ENCODE peak calls at places on chromosomes 16 and 17, in six cellular contexts. One of them, this sample, is unnamed.

GRCh38 chr17:57210224-57210553 is 46.1 kb upstream of the MSI2 start:
- DNase-seq in kidney glomerular epithelial cell: peak
- DNase-seq in kidney: no peak
- DNase-seq in AG04450: no peak
- DNase-seq in SHP77: no peak
- DNase-seq in activated T-helper 2 cell treated with anti-CD3 and anti-CD28 coated beads, Interferon-gamma antibody, Interleukin-2, Interleukin-4, amounts not matched to agents 10 μg/mL and 5 μg/mL and 100 μg/mL, durations not matched to agents 14 hours and 24 hours and 36 hours: no peak
- DNase-seq in this sample: no peak

GRCh38 chr16:47887496-47887895 is 268.3 kb downstream of the ABCC12 start:
- DNase-seq in SHP77: no peak
- DNase-seq in AG04450: no peak
- DNase-seq in kidney glomerular epithelial cell: peak
- DNase-seq in activated T-helper 2 cell treated with anti-CD3 and anti-CD28 coated beads, Interferon-gamma antibody, Interleukin-2, Interleukin-4, amounts not matched to agents 10 μg/mL and 5 μg/mL and 100 μg/mL, durations not matched to agents 14 hours and 24 hours and 36 hours: no peak
- DNase-seq in kidney: no peak
- DNase-seq in this sample: no peak

GRCh38 chr17:17783825-17784598 is 52.8 kb downstream of the SREBF1 start:
- DNase-seq in activated T-helper 2 cell treated with anti-CD3 and anti-CD28 coated beads, Interferon-gamma antibody, Interleukin-2, Interleukin-4, amounts not matched to agents 10 μg/mL and 5 μg/mL and 100 μg/mL, durations not matched to agents 14 hours and 24 hours and 36 hours: no peak
- DNase-seq in kidney glomerular epithelial cell: peak
- DNase-seq in SHP77: peak
- DNase-seq in AG04450: no peak
- DNase-seq in kidney: peak
- DNase-seq in this sample: no peak

GRCh38 chr17:83080641-83081560 is 1.5 kb downstream of the METRNL start:
- DNase-seq in SHP77: no peak
- DNase-seq in kidney: no peak
- DNase-seq in AG04450: no peak
- DNase-seq in kidney glomerular epithelial cell: peak
- DNase-seq in activated T-helper 2 cell treated with anti-CD3 and anti-CD28 coated beads, Interferon-gamma antibody, Interleukin-2, Interleukin-4, amounts not matched to agents 10 μg/mL and 5 μg/mL and 100 μg/mL, durations not matched to agents 14 hours and 24 hours and 36 hours: peak
- DNase-seq in this sample: no peak

GRCh38 chr17:78046923-78047322 is 81.6 kb downstream of the TMC6 start:
- DNase-seq in kidney: no peak
- DNase-seq in kidney glomerular epithelial cell: no peak
- DNase-seq in AG04450: no peak
- DNase-seq in activated T-helper 2 cell treated with anti-CD3 and anti-CD28 coated beads, Interferon-gamma antibody, Interleukin-2, Interleukin-4, amounts not matched to agents 10 μg/mL and 5 μg/mL and 100 μg/mL, durations not matched to agents 14 hours and 24 hours and 36 hours: no peak
- DNase-seq in SHP77: no peak
- DNase-seq in this sample: no peak

GRCh38 chr16:716250-716607 is 1.3 kb downstream of the METRN start:
- DNase-seq in SHP77: no peak
- DNase-seq in kidney glomerular epithelial cell: no peak
- DNase-seq in AG04450: no peak
- DNase-seq in activated T-helper 2 cell treated with anti-CD3 and anti-CD28 coated beads, Interferon-gamma antibody, Interleukin-2, Interleukin-4, amounts not matched to agents 10 μg/mL and 5 μg/mL and 100 μg/mL, durations not matched to agents 14 hours and 24 hours and 36 hours: no peak
- DNase-seq in kidney: no peak
- DNase-seq in this sample: no peak

GRCh38 chr16:31382485-31383161 is 10.5 kb upstream of the ITGAD start:
- DNase-seq in activated T-helper 2 cell treated with anti-CD3 and anti-CD28 coated beads, Interferon-gamma antibody, Interleukin-2, Interleukin-4, amounts not matched to agents 10 μg/mL and 5 μg/mL and 100 μg/mL, durations not matched to agents 14 hours and 24 hours and 36 hours: peak
- DNase-seq in AG04450: no peak
- DNase-seq in SHP77: peak
- DNase-seq in kidney glomerular epithelial cell: peak
- DNase-seq in kidney: no peak
- DNase-seq in this sample: peak

GRCh38 chr17:74962622-74963394 is 9.8 kb downstream of the HID1 start:
- DNase-seq in SHP77: no peak
- DNase-seq in kidney glomerular epithelial cell: no peak
- DNase-seq in kidney: no peak
- DNase-seq in AG04450: no peak
- DNase-seq in activated T-helper 2 cell treated with anti-CD3 and anti-CD28 coated beads, Interferon-gamma antibody, Interleukin-2, Interleukin-4, amounts not matched to agents 10 μg/mL and 5 μg/mL and 100 μg/mL, durations not matched to agents 14 hours and 24 hours and 36 hours: no peak
- DNase-seq in this sample: no peak

GRCh38 chr17:46782250-46782953 is 36.1 kb downstream of the WNT3 start:
- DNase-seq in activated T-helper 2 cell treated with anti-CD3 and anti-CD28 coated beads, Interferon-gamma antibody, Interleukin-2, Interleukin-4, amounts not matched to agents 10 μg/mL and 5 μg/mL and 100 μg/mL, durations not matched to agents 14 hours and 24 hours and 36 hours: no peak
- DNase-seq in AG04450: no peak
- DNase-seq in kidney glomerular epithelial cell: no peak
- DNase-seq in kidney: no peak
- DNase-seq in SHP77: peak
- DNase-seq in this sample: no peak

GRCh38 chr16:68416057-68417046 is 32.0 kb downstream of the SMPD3 start:
- DNase-seq in kidney glomerular epithelial cell: no peak
- DNase-seq in kidney: no peak
- DNase-seq in SHP77: no peak
- DNase-seq in AG04450: no peak
- DNase-seq in activated T-helper 2 cell treated with anti-CD3 and anti-CD28 coated beads, Interferon-gamma antibody, Interleukin-2, Interleukin-4, amounts not matched to agents 10 μg/mL and 5 μg/mL and 100 μg/mL, durations not matched to agents 14 hours and 24 hours and 36 hours: no peak
- DNase-seq in this sample: no peak

GRCh38 chr16:83603981-83604570 is 203.7 kb upstream of the HSBP1 start:
- DNase-seq in kidney: no peak
- DNase-seq in AG04450: no peak
- DNase-seq in activated T-helper 2 cell treated with anti-CD3 and anti-CD28 coated beads, Interferon-gamma antibody, Interleukin-2, Interleukin-4, amounts not matched to agents 10 μg/mL and 5 μg/mL and 100 μg/mL, durations not matched to agents 14 hours and 24 hours and 36 hours: no peak
- DNase-seq in kidney glomerular epithelial cell: no peak
- DNase-seq in SHP77: no peak
- DNase-seq in this sample: no peak

GRCh38 chr17:31008374-31009035 is 37.7 kb downstream of the RNF135 start:
- DNase-seq in kidney glomerular epithelial cell: peak
- DNase-seq in activated T-helper 2 cell treated with anti-CD3 and anti-CD28 coated beads, Interferon-gamma antibody, Interleukin-2, Interleukin-4, amounts not matched to agents 10 μg/mL and 5 μg/mL and 100 μg/mL, durations not matched to agents 14 hours and 24 hours and 36 hours: peak
- DNase-seq in kidney: peak
- DNase-seq in AG04450: no peak
- DNase-seq in SHP77: no peak
- DNase-seq in this sample: no peak

GRCh38 chr16:84215531-84215930 is 24.3 kb downstream of the KCNG4 start:
- DNase-seq in kidney: no peak
- DNase-seq in AG04450: no peak
- DNase-seq in kidney glomerular epithelial cell: no peak
- DNase-seq in SHP77: no peak
- DNase-seq in activated T-helper 2 cell treated with anti-CD3 and anti-CD28 coated beads, Interferon-gamma antibody, Interleukin-2, Interleukin-4, amounts not matched to agents 10 μg/mL and 5 μg/mL and 100 μg/mL, durations not matched to agents 14 hours and 24 hours and 36 hours: no peak
- DNase-seq in this sample: no peak

GRCh38 chr16:70805787-70806186 is 4.8 kb upstream of the VAC14 start:
- DNase-seq in activated T-helper 2 cell treated with anti-CD3 and anti-CD28 coated beads, Interferon-gamma antibody, Interleukin-2, Interleukin-4, amounts not matched to agents 10 μg/mL and 5 μg/mL and 100 μg/mL, durations not matched to agents 14 hours and 24 hours and 36 hours: no peak
- DNase-seq in kidney: no peak
- DNase-seq in SHP77: no peak
- DNase-seq in AG04450: peak
- DNase-seq in kidney glomerular epithelial cell: no peak
- DNase-seq in this sample: no peak

GRCh38 chr16:19664166-19664565 is 53.9 kb downstream of the KNOP1 start:
- DNase-seq in kidney: no peak
- DNase-seq in SHP77: no peak
- DNase-seq in AG04450: no peak
- DNase-seq in activated T-helper 2 cell treated with anti-CD3 and anti-CD28 coated beads, Interferon-gamma antibody, Interleukin-2, Interleukin-4, amounts not matched to agents 10 μg/mL and 5 μg/mL and 100 μg/mL, durations not matched to agents 14 hours and 24 hours and 36 hours: no peak
- DNase-seq in kidney glomerular epithelial cell: no peak
- DNase-seq in this sample: no peak

GRCh38 chr16:10964039-10964890 is 19.9 kb downstream of the CLEC16A start:
- DNase-seq in AG04450: peak
- DNase-seq in SHP77: peak
- DNase-seq in kidney: peak
- DNase-seq in kidney glomerular epithelial cell: peak
- DNase-seq in activated T-helper 2 cell treated with anti-CD3 and anti-CD28 coated beads, Interferon-gamma antibody, Interleukin-2, Interleukin-4, amounts not matched to agents 10 μg/mL and 5 μg/mL and 100 μg/mL, durations not matched to agents 14 hours and 24 hours and 36 hours: peak
- DNase-seq in this sample: no peak

GRCh38 chr16:52318259-52319008 is 228.5 kb downstream of the TOX3 start:
- DNase-seq in activated T-helper 2 cell treated with anti-CD3 and anti-CD28 coated beads, Interferon-gamma antibody, Interleukin-2, Interleukin-4, amounts not matched to agents 10 μg/mL and 5 μg/mL and 100 μg/mL, durations not matched to agents 14 hours and 24 hours and 36 hours: no peak
- DNase-seq in SHP77: peak
- DNase-seq in kidney glomerular epithelial cell: no peak
- DNase-seq in kidney: no peak
- DNase-seq in AG04450: no peak
- DNase-seq in this sample: no peak

GRCh38 chr17:61774724-61775123 is 88.6 kb downstream of the BRIP1 start:
- DNase-seq in kidney: no peak
- DNase-seq in activated T-helper 2 cell treated with anti-CD3 and anti-CD28 coated beads, Interferon-gamma antibody, Interleukin-2, Interleukin-4, amounts not matched to agents 10 μg/mL and 5 μg/mL and 100 μg/mL, durations not matched to agents 14 hours and 24 hours and 36 hours: no peak
- DNase-seq in AG04450: no peak
- DNase-seq in SHP77: no peak
- DNase-seq in kidney glomerular epithelial cell: no peak
- DNase-seq in this sample: no peak

GRCh38 chr17:28252436-28252835 is 66.6 kb upstream of the TMEM97 start:
- DNase-seq in activated T-helper 2 cell treated with anti-CD3 and anti-CD28 coated beads, Interferon-gamma antibody, Interleukin-2, Interleukin-4, amounts not matched to agents 10 μg/mL and 5 μg/mL and 100 μg/mL, durations not matched to agents 14 hours and 24 hours and 36 hours: no peak
- DNase-seq in kidney glomerular epithelial cell: no peak
- DNase-seq in AG04450: no peak
- DNase-seq in SHP77: no peak
- DNase-seq in kidney: no peak
- DNase-seq in this sample: no peak

GRCh38 chr16:29990883-29991570 is 4.4 kb downstream of the HIRIP3 start:
- DNase-seq in activated T-helper 2 cell treated with anti-CD3 and anti-CD28 coated beads, Interferon-gamma antibody, Interleukin-2, Interleukin-4, amounts not matched to agents 10 μg/mL and 5 μg/mL and 100 μg/mL, durations not matched to agents 14 hours and 24 hours and 36 hours: no peak
- DNase-seq in kidney: peak
- DNase-seq in kidney glomerular epithelial cell: no peak
- DNase-seq in AG04450: no peak
- DNase-seq in SHP77: no peak
- DNase-seq in this sample: no peak

GRCh38 chr17:6936370-6937028 is 59.4 kb upstream of the ALOX12 start:
- DNase-seq in SHP77: no peak
- DNase-seq in kidney: no peak
- DNase-seq in activated T-helper 2 cell treated with anti-CD3 and anti-CD28 coated beads, Interferon-gamma antibody, Interleukin-2, Interleukin-4, amounts not matched to agents 10 μg/mL and 5 μg/mL and 100 μg/mL, durations not matched to agents 14 hours and 24 hours and 36 hours: no peak
- DNase-seq in kidney glomerular epithelial cell: no peak
- DNase-seq in AG04450: no peak
- DNase-seq in this sample: no peak

GRCh38 chr17:34609210-34609609 is 29.8 kb downstream of the TMEM132E start:
- DNase-seq in activated T-helper 2 cell treated with anti-CD3 and anti-CD28 coated beads, Interferon-gamma antibody, Interleukin-2, Interleukin-4, amounts not matched to agents 10 μg/mL and 5 μg/mL and 100 μg/mL, durations not matched to agents 14 hours and 24 hours and 36 hours: no peak
- DNase-seq in kidney: no peak
- DNase-seq in kidney glomerular epithelial cell: no peak
- DNase-seq in SHP77: no peak
- DNase-seq in AG04450: no peak
- DNase-seq in this sample: no peak

GRCh38 chr17:27782791-27783206 is 17.5 kb downstream of the NOS2 start:
- DNase-seq in kidney: no peak
- DNase-seq in activated T-helper 2 cell treated with anti-CD3 and anti-CD28 coated beads, Interferon-gamma antibody, Interleukin-2, Interleukin-4, amounts not matched to agents 10 μg/mL and 5 μg/mL and 100 μg/mL, durations not matched to agents 14 hours and 24 hours and 36 hours: no peak
- DNase-seq in kidney glomerular epithelial cell: no peak
- DNase-seq in SHP77: no peak
- DNase-seq in AG04450: no peak
- DNase-seq in this sample: no peak

GRCh38 chr16:19067349-19068236 is at the start of gene COQ7:
- DNase-seq in AG04450: peak
- DNase-seq in kidney: peak
- DNase-seq in SHP77: peak
- DNase-seq in activated T-helper 2 cell treated with anti-CD3 and anti-CD28 coated beads, Interferon-gamma antibody, Interleukin-2, Interleukin-4, amounts not matched to agents 10 μg/mL and 5 μg/mL and 100 μg/mL, durations not matched to agents 14 hours and 24 hours and 36 hours: peak
- DNase-seq in kidney glomerular epithelial cell: peak
- DNase-seq in this sample: peak

GRCh38 chr16:87945351-87946042 is 5.7 kb upstream of the BANP start:
- DNase-seq in AG04450: no peak
- DNase-seq in kidney glomerular epithelial cell: no peak
- DNase-seq in SHP77: peak
- DNase-seq in activated T-helper 2 cell treated with anti-CD3 and anti-CD28 coated beads, Interferon-gamma antibody, Interleukin-2, Interleukin-4, amounts not matched to agents 10 μg/mL and 5 μg/mL and 100 μg/mL, durations not matched to agents 14 hours and 24 hours and 36 hours: no peak
- DNase-seq in kidney: peak
- DNase-seq in this sample: no peak

GRCh38 chr17:73089918-73090317 is 2.6 kb downstream of the SLC39A11 start:
- DNase-seq in kidney glomerular epithelial cell: no peak
- DNase-seq in activated T-helper 2 cell treated with anti-CD3 and anti-CD28 coated beads, Interferon-gamma antibody, Interleukin-2, Interleukin-4, amounts not matched to agents 10 μg/mL and 5 μg/mL and 100 μg/mL, durations not matched to agents 14 hours and 24 hours and 36 hours: no peak
- DNase-seq in kidney: no peak
- DNase-seq in SHP77: no peak
- DNase-seq in AG04450: no peak
- DNase-seq in this sample: no peak

GRCh38 chr16:19210175-19210924 is 42.3 kb downstream of the SYT17 start:
- DNase-seq in kidney: no peak
- DNase-seq in kidney glomerular epithelial cell: no peak
- DNase-seq in AG04450: peak
- DNase-seq in activated T-helper 2 cell treated with anti-CD3 and anti-CD28 coated beads, Interferon-gamma antibody, Interleukin-2, Interleukin-4, amounts not matched to agents 10 μg/mL and 5 μg/mL and 100 μg/mL, durations not matched to agents 14 hours and 24 hours and 36 hours: no peak
- DNase-seq in SHP77: no peak
- DNase-seq in this sample: no peak

GRCh38 chr17:76755285-76755684 is 17.4 kb downstream of the MFSD11 start:
- DNase-seq in kidney: no peak
- DNase-seq in activated T-helper 2 cell treated with anti-CD3 and anti-CD28 coated beads, Interferon-gamma antibody, Interleukin-2, Interleukin-4, amounts not matched to agents 10 μg/mL and 5 μg/mL and 100 μg/mL, durations not matched to agents 14 hours and 24 hours and 36 hours: no peak
- DNase-seq in SHP77: no peak
- DNase-seq in kidney glomerular epithelial cell: no peak
- DNase-seq in AG04450: no peak
- DNase-seq in this sample: no peak

GRCh38 chr16:83393196-83393981 is 414.4 kb upstream of the HSBP1 start:
- DNase-seq in AG04450: no peak
- DNase-seq in kidney: no peak
- DNase-seq in SHP77: no peak
- DNase-seq in kidney glomerular epithelial cell: no peak
- DNase-seq in activated T-helper 2 cell treated with anti-CD3 and anti-CD28 coated beads, Interferon-gamma antibody, Interleukin-2, Interleukin-4, amounts not matched to agents 10 μg/mL and 5 μg/mL and 100 μg/mL, durations not matched to agents 14 hours and 24 hours and 36 hours: no peak
- DNase-seq in this sample: no peak

GRCh38 chr16:84593825-84594724 is 23.8 kb downstream of the COTL1 start:
- DNase-seq in activated T-helper 2 cell treated with anti-CD3 and anti-CD28 coated beads, Interferon-gamma antibody, Interleukin-2, Interleukin-4, amounts not matched to agents 10 μg/mL and 5 μg/mL and 100 μg/mL, durations not matched to agents 14 hours and 24 hours and 36 hours: peak
- DNase-seq in SHP77: no peak
- DNase-seq in kidney: no peak
- DNase-seq in kidney glomerular epithelial cell: no peak
- DNase-seq in AG04450: no peak
- DNase-seq in this sample: no peak

GRCh38 chr17:64441772-64442549 is 7.0 kb upstream of the MILR1 start:
- DNase-seq in AG04450: no peak
- DNase-seq in kidney: no peak
- DNase-seq in activated T-helper 2 cell treated with anti-CD3 and anti-CD28 coated beads, Interferon-gamma antibody, Interleukin-2, Interleukin-4, amounts not matched to agents 10 μg/mL and 5 μg/mL and 100 μg/mL, durations not matched to agents 14 hours and 24 hours and 36 hours: peak
- DNase-seq in kidney glomerular epithelial cell: no peak
- DNase-seq in SHP77: no peak
- DNase-seq in this sample: peak

GRCh38 chr17:82974136-82974952 is 105.1 kb upstream of the METRNL start:
- DNase-seq in SHP77: no peak
- DNase-seq in kidney glomerular epithelial cell: no peak
- DNase-seq in kidney: peak
- DNase-seq in activated T-helper 2 cell treated with anti-CD3 and anti-CD28 coated beads, Interferon-gamma antibody, Interleukin-2, Interleukin-4, amounts not matched to agents 10 μg/mL and 5 μg/mL and 100 μg/mL, durations not matched to agents 14 hours and 24 hours and 36 hours: no peak
- DNase-seq in AG04450: no peak
- DNase-seq in this sample: no peak

GRCh38 chr17:4591529-4591928 is 7.2 kb downstream of the SMTNL2 start:
- DNase-seq in AG04450: no peak
- DNase-seq in kidney: no peak
- DNase-seq in activated T-helper 2 cell treated with anti-CD3 and anti-CD28 coated beads, Interferon-gamma antibody, Interleukin-2, Interleukin-4, amounts not matched to agents 10 μg/mL and 5 μg/mL and 100 μg/mL, durations not matched to agents 14 hours and 24 hours and 36 hours: no peak
- DNase-seq in kidney glomerular epithelial cell: no peak
- DNase-seq in SHP77: no peak
- DNase-seq in this sample: no peak

GRCh38 chr16:89159174-89159849 is 12.2 kb upstream of the CDH15 start:
- DNase-seq in kidney: peak
- DNase-seq in activated T-helper 2 cell treated with anti-CD3 and anti-CD28 coated beads, Interferon-gamma antibody, Interleukin-2, Interleukin-4, amounts not matched to agents 10 μg/mL and 5 μg/mL and 100 μg/mL, durations not matched to agents 14 hours and 24 hours and 36 hours: no peak
- DNase-seq in kidney glomerular epithelial cell: no peak
- DNase-seq in AG04450: no peak
- DNase-seq in SHP77: no peak
- DNase-seq in this sample: no peak

GRCh38 chr17:296906-297690 is 55.5 kb downstream of the RPH3AL start:
- DNase-seq in kidney glomerular epithelial cell: no peak
- DNase-seq in AG04450: no peak
- DNase-seq in activated T-helper 2 cell treated with anti-CD3 and anti-CD28 coated beads, Interferon-gamma antibody, Interleukin-2, Interleukin-4, amounts not matched to agents 10 μg/mL and 5 μg/mL and 100 μg/mL, durations not matched to agents 14 hours and 24 hours and 36 hours: no peak
- DNase-seq in kidney: peak
- DNase-seq in SHP77: no peak
- DNase-seq in this sample: no peak

GRCh38 chr17:77693301-77693700 is 265.2 kb upstream of the TNRC6C start:
- DNase-seq in kidney: no peak
- DNase-seq in AG04450: no peak
- DNase-seq in activated T-helper 2 cell treated with anti-CD3 and anti-CD28 coated beads, Interferon-gamma antibody, Interleukin-2, Interleukin-4, amounts not matched to agents 10 μg/mL and 5 μg/mL and 100 μg/mL, durations not matched to agents 14 hours and 24 hours and 36 hours: no peak
- DNase-seq in SHP77: no peak
- DNase-seq in kidney glomerular epithelial cell: no peak
- DNase-seq in this sample: no peak

GRCh38 chr16:71817690-71818089 is 9.1 kb upstream of the AP1G1 start:
- DNase-seq in kidney glomerular epithelial cell: no peak
- DNase-seq in kidney: no peak
- DNase-seq in SHP77: no peak
- DNase-seq in AG04450: no peak
- DNase-seq in activated T-helper 2 cell treated with anti-CD3 and anti-CD28 coated beads, Interferon-gamma antibody, Interleukin-2, Interleukin-4, amounts not matched to agents 10 μg/mL and 5 μg/mL and 100 μg/mL, durations not matched to agents 14 hours and 24 hours and 36 hours: no peak
- DNase-seq in this sample: no peak

This sample was measured in smooth muscle cell of the brain vasculature.